ENCODE peak calls at places on chromosomes 7 and 10, in ten cellular contexts. One of them, this sample, is unnamed. For H3K4me1, the result is how much of the 10 kb centered on the place peaks cover.

GRCh38 chr10:101837753-101838152 is 5.8 kb downstream of the KCNIP2 start:
- DNase-seq in endodermal cell: peak
- DNase-seq in adipocyte: no peak
- DNase-seq in right lobe of liver: no peak
- DNase-seq in cardiac muscle cell: no peak
- DNase-seq in colonic mucosa: no peak
- DNase-seq in suprapubic skin: no peak
- DNase-seq in CD8-positive, alpha-beta T cell: no peak
- DNase-seq in mesenchymal stem cell: no peak
- DNase-seq in Peyer's patch: no peak
- DNase-seq in this sample: no peak

GRCh38 chr10:13414855-13415254 is 66.8 kb upstream of the SEPHS1 start:
- DNase-seq in mesenchymal stem cell: peak
- DNase-seq in adipocyte: no peak
- DNase-seq in colonic mucosa: peak
- DNase-seq in suprapubic skin: no peak
- DNase-seq in right lobe of liver: no peak
- DNase-seq in Peyer's patch: peak
- DNase-seq in endodermal cell: peak
- DNase-seq in cardiac muscle cell: peak
- DNase-seq in CD8-positive, alpha-beta T cell: no peak
- DNase-seq in this sample: peak

GRCh38 chr7:47721670-47722069 is 139.8 kb upstream of the TNS3 start:
- DNase-seq in suprapubic skin: no peak
- DNase-seq in Peyer's patch: no peak
- DNase-seq in adipocyte: no peak
- DNase-seq in endodermal cell: peak
- DNase-seq in mesenchymal stem cell: no peak
- DNase-seq in CD8-positive, alpha-beta T cell: no peak
- DNase-seq in colonic mucosa: no peak
- DNase-seq in right lobe of liver: no peak
- DNase-seq in cardiac muscle cell: no peak
- DNase-seq in this sample: no peak

GRCh38 chr7:1737956-1738355 is 67.9 kb downstream of the ELFN1 start:
- DNase-seq in adipocyte: no peak
- DNase-seq in cardiac muscle cell: no peak
- DNase-seq in mesenchymal stem cell: no peak
- DNase-seq in suprapubic skin: no peak
- DNase-seq in CD8-positive, alpha-beta T cell: no peak
- DNase-seq in colonic mucosa: no peak
- DNase-seq in Peyer's patch: no peak
- DNase-seq in right lobe of liver: no peak
- DNase-seq in endodermal cell: no peak
- DNase-seq in this sample: no peak

GRCh38 chr10:20105931-20106330 is 289.7 kb downstream of the PLXDC2 start:
- DNase-seq in right lobe of liver: no peak
- DNase-seq in adipocyte: no peak
- DNase-seq in Peyer's patch: no peak
- DNase-seq in cardiac muscle cell: no peak
- DNase-seq in CD8-positive, alpha-beta T cell: no peak
- DNase-seq in colonic mucosa: no peak
- DNase-seq in endodermal cell: no peak
- DNase-seq in suprapubic skin: no peak
- DNase-seq in mesenchymal stem cell: peak
- DNase-seq in this sample: no peak

GRCh38 chr10:28008054-28008453 is 9.2 kb upstream of the ODAD2 start:
- DNase-seq in mesenchymal stem cell: no peak
- DNase-seq in cardiac muscle cell: no peak
- DNase-seq in Peyer's patch: no peak
- DNase-seq in colonic mucosa: no peak
- DNase-seq in suprapubic skin: no peak
- DNase-seq in adipocyte: no peak
- DNase-seq in CD8-positive, alpha-beta T cell: no peak
- DNase-seq in right lobe of liver: no peak
- DNase-seq in endodermal cell: no peak
- DNase-seq in this sample: no peak

GRCh38 chr7:25788961-25789620 is 362.9 kb upstream of the NFE2L3 start:
- DNase-seq in Peyer's patch: no peak
- DNase-seq in endodermal cell: no peak
- DNase-seq in CD8-positive, alpha-beta T cell: no peak
- DNase-seq in right lobe of liver: no peak
- DNase-seq in mesenchymal stem cell: no peak
- DNase-seq in adipocyte: no peak
- DNase-seq in cardiac muscle cell: no peak
- DNase-seq in colonic mucosa: no peak
- DNase-seq in suprapubic skin: no peak
- DNase-seq in this sample: no peak

GRCh38 chr10:470339-471003 is 219.0 kb downstream of the DIP2C start:
- DNase-seq in mesenchymal stem cell: no peak
- DNase-seq in CD8-positive, alpha-beta T cell: peak
- DNase-seq in adipocyte: no peak
- DNase-seq in cardiac muscle cell: no peak
- DNase-seq in right lobe of liver: no peak
- DNase-seq in suprapubic skin: no peak
- DNase-seq in Peyer's patch: no peak
- DNase-seq in colonic mucosa: no peak
- DNase-seq in endodermal cell: peak
- DNase-seq in this sample: no peak

GRCh38 chr7:157780312-157780711 is 443.5 kb downstream of the DNAJB6 start:
- DNase-seq in endodermal cell: no peak
- DNase-seq in adipocyte: no peak
- DNase-seq in right lobe of liver: peak
- DNase-seq in mesenchymal stem cell: no peak
- DNase-seq in Peyer's patch: no peak
- DNase-seq in suprapubic skin: no peak
- DNase-seq in colonic mucosa: no peak
- DNase-seq in cardiac muscle cell: no peak
- DNase-seq in CD8-positive, alpha-beta T cell: no peak
- DNase-seq in this sample: no peak

GRCh38 chr10:132827861-132828539 is 42.1 kb upstream of the NKX6-2 start:
- DNase-seq in cardiac muscle cell: no peak
- DNase-seq in right lobe of liver: no peak
- DNase-seq in Peyer's patch: no peak
- DNase-seq in colonic mucosa: no peak
- DNase-seq in adipocyte: no peak
- DNase-seq in CD8-positive, alpha-beta T cell: no peak
- DNase-seq in endodermal cell: no peak
- DNase-seq in suprapubic skin: no peak
- DNase-seq in mesenchymal stem cell: no peak
- DNase-seq in this sample: no peak

GRCh38 chr7:3194501-3195141 is 106.4 kb upstream of the SDK1 start:
- DNase-seq in right lobe of liver: no peak
- DNase-seq in CD8-positive, alpha-beta T cell: no peak
- DNase-seq in colonic mucosa: no peak
- DNase-seq in cardiac muscle cell: no peak
- DNase-seq in adipocyte: no peak
- DNase-seq in suprapubic skin: no peak
- DNase-seq in endodermal cell: peak
- DNase-seq in mesenchymal stem cell: peak
- DNase-seq in Peyer's patch: no peak
- DNase-seq in this sample: peak

GRCh38 chr10:119306964-119307363 is 99.6 kb downstream of the GRK5 start:
- DNase-seq in Peyer's patch: no peak
- DNase-seq in mesenchymal stem cell: peak
- DNase-seq in right lobe of liver: no peak
- DNase-seq in suprapubic skin: no peak
- DNase-seq in adipocyte: no peak
- DNase-seq in cardiac muscle cell: no peak
- DNase-seq in CD8-positive, alpha-beta T cell: no peak
- DNase-seq in colonic mucosa: no peak
- DNase-seq in endodermal cell: no peak
- DNase-seq in this sample: no peak

GRCh38 chr10:119309423-119309770 is 102.0 kb downstream of the GRK5 start:
- DNase-seq in CD8-positive, alpha-beta T cell: no peak
- DNase-seq in Peyer's patch: no peak
- DNase-seq in suprapubic skin: no peak
- DNase-seq in colonic mucosa: no peak
- DNase-seq in adipocyte: no peak
- DNase-seq in cardiac muscle cell: no peak
- DNase-seq in right lobe of liver: no peak
- DNase-seq in mesenchymal stem cell: no peak
- DNase-seq in endodermal cell: no peak
- DNase-seq in this sample: no peak

GRCh38 chr10:119308556-119309422 is 101.4 kb downstream of the GRK5 start:
- DNase-seq in colonic mucosa: no peak
- DNase-seq in CD8-positive, alpha-beta T cell: no peak
- DNase-seq in right lobe of liver: peak
- DNase-seq in adipocyte: no peak
- DNase-seq in suprapubic skin: no peak
- DNase-seq in cardiac muscle cell: no peak
- DNase-seq in mesenchymal stem cell: no peak
- DNase-seq in Peyer's patch: peak
- DNase-seq in endodermal cell: no peak
- DNase-seq in this sample: no peak

GRCh38 chr10:119306514-119306951 is 99.2 kb downstream of the GRK5 start:
- DNase-seq in colonic mucosa: no peak
- DNase-seq in suprapubic skin: no peak
- DNase-seq in right lobe of liver: no peak
- DNase-seq in adipocyte: no peak
- DNase-seq in mesenchymal stem cell: peak
- DNase-seq in CD8-positive, alpha-beta T cell: peak
- DNase-seq in endodermal cell: no peak
- DNase-seq in Peyer's patch: no peak
- DNase-seq in cardiac muscle cell: no peak
- DNase-seq in this sample: no peak

DNA sequence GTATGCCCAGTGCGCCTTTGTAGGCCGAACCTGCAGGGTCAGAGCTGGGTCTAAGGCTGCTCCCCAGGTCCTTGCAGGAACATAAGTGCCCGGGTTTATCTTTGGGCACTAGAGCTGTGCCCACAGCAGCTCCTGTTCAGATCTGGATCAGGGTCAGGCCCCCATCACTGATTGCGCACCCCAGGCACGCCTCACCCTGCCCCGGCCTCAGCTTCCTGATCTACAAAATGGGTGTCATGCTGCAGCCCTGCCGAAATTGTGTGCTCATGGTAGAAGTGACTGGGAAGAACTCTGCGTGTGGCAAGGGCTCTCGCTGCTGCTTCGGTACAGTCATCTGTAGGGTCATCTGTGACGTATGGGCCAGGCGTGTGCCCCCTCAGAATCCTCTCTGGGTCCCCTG is 100.7 kb downstream of the GRK5 start:
- DNase-seq in mesenchymal stem cell: no peak
- DNase-seq in cardiac muscle cell: no peak
- DNase-seq in colonic mucosa: no peak
- DNase-seq in CD8-positive, alpha-beta T cell: no peak
- DNase-seq in adipocyte: no peak
- DNase-seq in suprapubic skin: no peak
- DNase-seq in endodermal cell: no peak
- DNase-seq in Peyer's patch: no peak
- DNase-seq in right lobe of liver: peak
- DNase-seq in this sample: no peak
- H3K4me3 ChIP-seq in mesenchymal stem cell: no peak
- H3K4me3 ChIP-seq in cardiac muscle cell: no peak
- H3K4me3 ChIP-seq in colonic mucosa: no peak
- H3K4me3 ChIP-seq in CD8-positive, alpha-beta T cell: no peak
- H3K4me3 ChIP-seq in adipocyte: no peak
- H3K4me3 ChIP-seq in suprapubic skin: no peak
- H3K4me3 ChIP-seq in endodermal cell: no peak
- H3K4me3 ChIP-seq in Peyer's patch: no peak
- H3K4me3 ChIP-seq in right lobe of liver: no peak
- H3K4me3 ChIP-seq in this sample: no peak

DNA sequence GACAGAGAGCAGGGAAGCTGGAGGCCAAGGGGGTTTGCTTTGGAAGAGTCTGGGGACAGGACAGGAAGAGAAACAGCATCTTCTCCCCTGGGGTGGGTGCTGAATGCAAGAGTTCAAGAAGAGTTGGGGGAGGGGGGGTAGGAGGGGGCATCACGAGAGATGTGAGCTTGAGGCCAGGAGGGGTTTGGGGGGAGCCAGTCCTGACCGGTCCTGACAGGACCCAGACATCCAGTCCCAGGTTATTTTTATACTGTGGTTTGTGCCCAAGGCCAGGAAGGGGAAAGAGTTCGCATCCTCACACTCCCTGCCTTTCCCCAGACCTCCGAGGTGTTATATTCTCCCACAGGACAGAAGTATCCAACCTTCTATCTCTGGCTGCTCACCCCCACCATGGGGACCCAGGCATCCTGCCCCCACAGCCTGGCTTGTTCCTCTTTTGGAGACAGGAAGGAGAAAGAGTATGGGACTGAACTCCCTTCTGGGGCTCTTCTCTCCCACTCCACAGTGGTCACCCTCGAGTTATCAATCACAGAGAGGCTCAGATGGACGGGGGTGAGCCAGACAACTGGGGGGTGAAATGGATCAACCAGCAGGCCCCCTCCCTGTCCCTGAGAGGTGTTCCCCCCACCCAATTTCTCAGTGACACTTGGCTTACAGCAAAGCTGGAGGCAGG is 2.8 kb downstream of the TSC22D4 start:
- DNase-seq in CD8-positive, alpha-beta T cell: no peak
- DNase-seq in right lobe of liver: no peak
- DNase-seq in suprapubic skin: no peak
- DNase-seq in Peyer's patch: no peak
- DNase-seq in mesenchymal stem cell: no peak
- DNase-seq in adipocyte: peak
- DNase-seq in colonic mucosa: no peak
- DNase-seq in endodermal cell: no peak
- DNase-seq in cardiac muscle cell: peak
- DNase-seq in this sample: no peak
- H3K4me1 ChIP-seq in CD8-positive, alpha-beta T cell: half or more
- H3K4me1 ChIP-seq in right lobe of liver: under half
- H3K4me1 ChIP-seq in suprapubic skin: half or more
- H3K4me1 ChIP-seq in Peyer's patch: under half
- H3K4me1 ChIP-seq in mesenchymal stem cell: under half
- H3K4me1 ChIP-seq in adipocyte: under half
- H3K4me1 ChIP-seq in colonic mucosa: under half
- H3K4me1 ChIP-seq in endodermal cell: under half
- H3K4me1 ChIP-seq in cardiac muscle cell: under half
- H3K4me1 ChIP-seq in this sample: under half

GRCh38 chr7:21971780-21972396 is 26.2 kb upstream of the CDCA7L start:
- DNase-seq in CD8-positive, alpha-beta T cell: no peak
- DNase-seq in colonic mucosa: no peak
- DNase-seq in right lobe of liver: no peak
- DNase-seq in endodermal cell: peak
- DNase-seq in cardiac muscle cell: no peak
- DNase-seq in mesenchymal stem cell: no peak
- DNase-seq in adipocyte: no peak
- DNase-seq in Peyer's patch: no peak
- DNase-seq in suprapubic skin: no peak
- DNase-seq in this sample: no peak
- H3K4me3 ChIP-seq in CD8-positive, alpha-beta T cell: no peak
- H3K4me3 ChIP-seq in colonic mucosa: no peak
- H3K4me3 ChIP-seq in right lobe of liver: no peak
- H3K4me3 ChIP-seq in endodermal cell: no peak
- H3K4me3 ChIP-seq in cardiac muscle cell: no peak
- H3K4me3 ChIP-seq in mesenchymal stem cell: no peak
- H3K4me3 ChIP-seq in adipocyte: no peak
- H3K4me3 ChIP-seq in Peyer's patch: no peak
- H3K4me3 ChIP-seq in suprapubic skin: no peak
- H3K4me3 ChIP-seq in this sample: no peak

DNA sequence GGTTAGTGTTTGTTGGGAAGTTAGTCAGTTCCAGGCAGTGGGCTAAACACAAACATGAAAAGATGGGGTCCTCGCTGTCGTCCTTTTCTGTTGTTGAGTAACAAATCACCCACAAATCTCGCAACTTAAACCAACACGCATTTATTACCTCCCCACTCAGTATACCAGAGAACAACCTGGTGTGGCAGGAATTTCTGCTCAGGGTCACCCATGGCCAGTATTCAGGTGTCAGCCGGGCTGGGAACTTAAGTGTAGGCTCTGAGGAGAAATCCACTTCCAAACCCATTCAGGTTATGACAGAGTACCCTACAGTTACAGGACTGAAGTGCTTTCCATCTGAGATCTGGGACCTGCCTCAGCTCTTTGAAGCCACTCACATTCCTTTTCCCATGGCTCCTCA is 73.6 kb upstream of the SP4 start:
- DNase-seq in mesenchymal stem cell: no peak
- DNase-seq in endodermal cell: no peak
- DNase-seq in colonic mucosa: no peak
- DNase-seq in cardiac muscle cell: no peak
- DNase-seq in adipocyte: no peak
- DNase-seq in Peyer's patch: no peak
- DNase-seq in right lobe of liver: no peak
- DNase-seq in suprapubic skin: no peak
- DNase-seq in CD8-positive, alpha-beta T cell: no peak
- DNase-seq in this sample: no peak
- H3K4me1 ChIP-seq in mesenchymal stem cell: under half
- H3K4me1 ChIP-seq in endodermal cell: under half
- H3K4me1 ChIP-seq in colonic mucosa: under half
- H3K4me1 ChIP-seq in cardiac muscle cell: under half
- H3K4me1 ChIP-seq in adipocyte: under half
- H3K4me1 ChIP-seq in Peyer's patch: under half
- H3K4me1 ChIP-seq in right lobe of liver: under half
- H3K4me1 ChIP-seq in suprapubic skin: under half
- H3K4me1 ChIP-seq in CD8-positive, alpha-beta T cell: under half
- H3K4me1 ChIP-seq in this sample: under half